ENCODE peak calls at places on chromosomes 11 and 22, in six cellular contexts. T, U, V, Z, Y and W are unnamed samples.

GRCh38 chr11:64686466-64687175 is 36.4 kb downstream of the NRXN2 start:
- DNase-seq in U (no peak), V (no peak), T (no peak), Y (no peak), Z (no peak), W (no peak)

GRCh38 chr11:128336203-128336602 is 251.2 kb downstream of the ETS1 start:
- DNase-seq in V (peak), Y (no peak), T (peak), U (peak), Z (peak), W (peak)

GRCh38 chr11:128905345-128906184 is 14.4 kb downstream of the KCNJ5 start:
- DNase-seq in Z (no peak), Y (peak), T (peak), U (peak), V (peak), W (peak)

GRCh38 chr11:7495997-7496545 is 10.8 kb downstream of the OLFML1 start:
- DNase-seq in Z (no peak), Y (no peak), U (peak), T (peak), V (no peak), W (peak)

GRCh38 chr11:82680252-82680651 is 53.4 kb downstream of the FAM181B start:
- DNase-seq in Z (no peak), T (peak), Y (no peak), V (no peak), U (no peak), W (no peak)

GRCh38 chr11:46657186-46657585 is 39.8 kb downstream of the ATG13 start:
- DNase-seq in U (no peak), T (no peak), Y (no peak), V (no peak), Z (no peak), W (no peak)

GRCh38 chr11:68340003-68340767 is 27.8 kb downstream of the LRP5 start:
- DNase-seq in T (no peak), Y (no peak), V (no peak), Z (no peak), U (no peak), W (no peak)

GRCh38 chr22:36344106-36344827 is 43.5 kb downstream of the MYH9 start:
- DNase-seq in V (no peak), T (no peak), U (no peak), Y (no peak), Z (no peak), W (no peak)

GRCh38 chr11:84524422-84525051 is 1102.6 kb downstream of the DLG2 start:
- DNase-seq in U (no peak), V (no peak), Y (no peak), Z (no peak), T (no peak), W (no peak)

GRCh38 chr11:93396356-93396755 is 65.8 kb downstream of the DEUP1 start:
- DNase-seq in Y (no peak), U (no peak), V (no peak), T (no peak), Z (no peak), W (no peak)

GRCh38 chr22:23531283-23531921 is 48.7 kb downstream of the IGLL1 start:
- DNase-seq in U (no peak), T (no peak), Z (peak), Y (no peak), V (no peak), W (no peak)

GRCh38 chr22:45105281-45105700 is 58.4 kb upstream of the NUP50 start:
- DNase-seq in U (no peak), Z (no peak), Y (no peak), V (no peak), T (no peak), W (no peak)

GRCh38 chr22:25018009-25018408 is 65.5 kb downstream of the KIAA1671 start:
- DNase-seq in V (no peak), U (no peak), Y (no peak), Z (no peak), T (no peak), W (no peak)

GRCh38 chr11:69486773-69487266 is 5.4 kb downstream of the LINC01488 start:
- DNase-seq in V (no peak), Z (no peak), U (no peak), Y (no peak), T (no peak), W (no peak)

GRCh38 chr11:90614318-90614717 is 391.5 kb upstream of the CHORDC1 start:
- DNase-seq in T (no peak), Y (no peak), Z (no peak), V (no peak), U (no peak), W (no peak)

GRCh38 chr22:41288245-41288946 is 2.4 kb upstream of the RANGAP1 start:
- DNase-seq in Y (peak), V (peak), Z (no peak), T (peak), U (peak), W (peak)

GRCh38 chr11:58004664-58005063 is 19.0 kb upstream of the OR9Q1 start:
- DNase-seq in T (no peak), Z (no peak), U (no peak), V (no peak), Y (no peak), W (no peak)

GRCh38 chr22:27045103-27045940 is 387.9 kb downstream of the MIAT start:
- DNase-seq in Y (no peak), T (no peak), Z (no peak), V (no peak), U (no peak), W (no peak)

GRCh38 chr11:121895919-121896318 is 220.1 kb downstream of the BLID start:
- DNase-seq in V (no peak), Z (no peak), Y (no peak), U (no peak), T (no peak), W (no peak)

GRCh38 chr11:134916421-134916820 is 504.4 kb upstream of the B3GAT1 start:
- DNase-seq in Y (no peak), V (no peak), Z (no peak), U (no peak), T (no peak), W (no peak)

GRCh38 chr11:7904910-7905309 is 26.2 kb downstream of the OR10A6 start:
- DNase-seq in Z (no peak), T (no peak), U (no peak), Y (no peak), V (no peak), W (no peak)

GRCh38 chr22:35312198-35313059 is 12.7 kb downstream of the TOM1 start:
- DNase-seq in V (no peak), T (peak), U (no peak), Z (peak), Y (peak), W (no peak)

GRCh38 chr22:50586416-50586815 is 3.8 kb upstream of the CHKB start:
- DNase-seq in Z (no peak), U (no peak), V (no peak), T (no peak), Y (no peak), W (no peak)

GRCh38 chr22:36329217-36330078 is 58.3 kb downstream of the MYH9 start:
- DNase-seq in U (peak), Y (peak), V (peak), T (peak), Z (no peak), W (peak)

GRCh38 chr11:67371549-67372231 is 1.7 kb downstream of the CLCF1 start:
- DNase-seq in Z (peak), Y (no peak), U (no peak), T (no peak), V (peak), W (peak)

GRCh38 chr22:19892249-19892879 is 37.7 kb upstream of the GNB1L start:
- DNase-seq in U (no peak), T (no peak), V (no peak), Z (peak), Y (no peak), W (peak)

GRCh38 chr11:28146123-28146751 is 38.0 kb downstream of the METTL15 start:
- DNase-seq in U (peak), T (no peak), Z (no peak), Y (peak), V (no peak), W (no peak)

GRCh38 chr11:77188912-77189491 is 61.0 kb downstream of the MYO7A start:
- DNase-seq in V (no peak), T (peak), Y (no peak), Z (no peak), U (no peak), W (no peak)

GRCh38 chr11:132126973-132127900 is 756.8 kb downstream of the NTM start:
- DNase-seq in Y (no peak), T (peak), Z (peak), V (no peak), U (peak), W (no peak)

GRCh38 chr11:69914286-69915150 is 95.3 kb upstream of the FGF3 start:
- DNase-seq in Z (no peak), T (peak), V (no peak), U (no peak), Y (no peak), W (peak)

GRCh38 chr11:32527191-32527590 is 56.4 kb upstream of the EIF3M start:
- DNase-seq in Y (no peak), T (no peak), Z (no peak), V (no peak), U (no peak), W (no peak)

GRCh38 chr11:61011239-61011870 is 39.9 kb downstream of the CD6 start:
- DNase-seq in Z (no peak), V (peak), Y (no peak), U (peak), T (no peak), W (no peak)

GRCh38 chr11:61334434-61335354 is 1.7 kb downstream of the TKFC start:
- DNase-seq in U (peak), T (no peak), V (no peak), Z (peak), Y (no peak), W (peak)

GRCh38 chr22:39431821-39432251 is 25.0 kb upstream of the MGAT3 start:
- DNase-seq in Y (no peak), T (no peak), V (no peak), U (peak), Z (no peak), W (no peak)

GRCh38 chr11:107293677-107294344 is 163.8 kb downstream of the CWF19L2 start:
- DNase-seq in Y (no peak), U (no peak), V (no peak), Z (no peak), T (no peak), W (no peak)

GRCh38 chr11:99240192-99241030 is 219.7 kb downstream of the CNTN5 start:
- DNase-seq in Y (no peak), V (no peak), T (no peak), Z (no peak), U (no peak), W (no peak)

GRCh38 chr11:85875505-85875904 is 20.3 kb downstream of the CCDC83 start:
- DNase-seq in V (no peak), Z (no peak), T (no peak), Y (no peak), U (no peak), W (no peak)

DNA sequence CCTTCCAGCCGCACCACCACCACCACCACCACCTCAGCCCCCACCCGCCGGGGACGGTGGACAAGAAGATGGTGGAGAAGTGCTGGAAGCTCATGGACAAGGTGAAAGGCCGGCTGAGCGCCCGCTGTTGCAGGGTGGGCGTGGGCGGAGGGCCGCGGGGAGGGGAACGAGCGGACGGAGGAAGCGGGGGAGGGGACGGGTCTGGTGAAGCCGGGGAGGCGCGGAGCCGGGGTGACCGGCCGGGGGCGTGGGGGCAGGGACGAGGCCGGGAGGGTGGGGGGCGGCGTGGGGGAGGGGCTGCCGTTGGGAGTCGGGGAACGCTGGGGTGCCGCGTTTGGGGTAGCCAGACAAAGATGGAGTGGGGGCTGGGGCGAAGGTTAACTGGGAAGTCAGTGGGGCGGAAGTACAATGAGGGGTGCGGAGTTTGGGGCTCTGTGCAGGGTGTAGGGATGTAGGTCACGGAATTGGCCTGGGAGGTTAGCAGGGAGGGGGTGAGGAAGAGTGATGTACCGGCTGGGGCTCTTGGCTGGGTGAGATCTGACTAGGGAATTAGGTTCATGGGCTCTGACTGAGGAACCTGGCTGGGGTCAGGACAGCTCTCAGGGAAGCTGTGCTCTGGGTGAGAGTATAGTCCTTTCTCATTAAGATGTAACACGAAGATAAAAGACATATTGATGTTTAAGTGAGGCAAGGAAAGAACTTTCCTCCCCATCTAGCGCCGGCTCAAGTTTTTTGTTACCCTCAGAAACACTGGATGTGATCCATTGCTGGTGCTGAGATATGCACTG is 567 bp downstream of the CBL start:
- DNase-seq in T (peak), Z (peak), Y (no peak), V (no peak), U (peak), W (peak)
- TF ChIP-seq POLR2A in T (no peak), Z (no peak), Y (no peak), V (no peak), U (no peak), W (no peak)

GRCh38 chr11:11841121-11841604 is 609 bp upstream of the USP47 start:
- DNase-seq in Z (peak), Y (peak), T (peak), U (no peak), V (peak), W (peak)
- TF ChIP-seq POLR2A in Z (no peak), Y (no peak), T (no peak), U (no peak), V (no peak), W (no peak)

GRCh38 chr11:18270102-18270501 is 4.0 kb downstream of the SAA1 start:
- DNase-seq in V (no peak), Z (no peak), Y (no peak), U (no peak), T (no peak), W (peak)
- TF ChIP-seq POLR2A in V (no peak), Z (no peak), Y (no peak), U (no peak), T (no peak), W (no peak)

GRCh38 chr22:29767289-29768051 is at the start of gene UQCR10:
- DNase-seq in V (peak), U (peak), Y (peak), Z (peak), T (peak), W (peak)
- TF ChIP-seq POLR2A in V (no peak), U (no peak), Y (no peak), Z (peak), T (no peak), W (peak)

GRCh38 chr11:394034-394857 is at the start of gene PKP3:
- DNase-seq in V (peak), Z (no peak), T (peak), Y (peak), U (no peak), W (peak)
- TF ChIP-seq POLR2A in V (no peak), Z (no peak), T (peak), Y (peak), U (no peak), W (peak)